ENCODE peak calls at places on chromosomes 11 and 22, in five cellular contexts. One of them, this sample, is unnamed.

GRCh38 chr11:34948721-34949120 is 32.3 kb downstream of the PDHX start:
- DNase-seq in IMR-90: peak
- DNase-seq in GM23338: no peak
- DNase-seq in dorsolateral prefrontal cortex: no peak
- DNase-seq in fibroblast of lung: peak
- DNase-seq in this sample: no peak

GRCh38 chr22:27686534-27686933 is 115.0 kb downstream of the MN1 start:
- DNase-seq in IMR-90: peak
- DNase-seq in GM23338: no peak
- DNase-seq in dorsolateral prefrontal cortex: peak
- DNase-seq in fibroblast of lung: peak
- DNase-seq in this sample: no peak

GRCh38 chr22:46031066-46031465 is 54.1 kb upstream of the WNT7B start:
- DNase-seq in IMR-90: no peak
- DNase-seq in GM23338: no peak
- DNase-seq in dorsolateral prefrontal cortex: no peak
- DNase-seq in fibroblast of lung: no peak
- DNase-seq in this sample: no peak

GRCh38 chr11:79374707-79375106 is 66.1 kb downstream of the TENM4 start:
- DNase-seq in IMR-90: no peak
- DNase-seq in GM23338: peak
- DNase-seq in dorsolateral prefrontal cortex: no peak
- DNase-seq in fibroblast of lung: no peak
- DNase-seq in this sample: no peak

GRCh38 chr11:73270855-73271477 is 1.2 kb upstream of the P2RY6 start:
- DNase-seq in IMR-90: no peak
- DNase-seq in GM23338: no peak
- DNase-seq in dorsolateral prefrontal cortex: no peak
- DNase-seq in fibroblast of lung: no peak
- DNase-seq in this sample: no peak

GRCh38 chr11:33690290-33691050 is 10.2 kb downstream of the C11orf91 start:
- DNase-seq in IMR-90: peak
- DNase-seq in GM23338: no peak
- DNase-seq in dorsolateral prefrontal cortex: peak
- DNase-seq in fibroblast of lung: peak
- DNase-seq in this sample: peak

GRCh38 chr11:73907191-73907590 is 30.4 kb downstream of the PAAF1 start:
- DNase-seq in IMR-90: peak
- DNase-seq in GM23338: peak
- DNase-seq in dorsolateral prefrontal cortex: no peak
- DNase-seq in fibroblast of lung: no peak
- DNase-seq in this sample: no peak

GRCh38 chr22:35457729-35458546 is 58.0 kb downstream of the MCM5 start:
- DNase-seq in IMR-90: peak
- DNase-seq in GM23338: no peak
- DNase-seq in dorsolateral prefrontal cortex: no peak
- DNase-seq in fibroblast of lung: no peak
- DNase-seq in this sample: no peak

GRCh38 chr11:70105755-70106571 is 27.8 kb downstream of the ANO1 start:
- DNase-seq in IMR-90: no peak
- DNase-seq in GM23338: no peak
- DNase-seq in dorsolateral prefrontal cortex: no peak
- DNase-seq in fibroblast of lung: no peak
- DNase-seq in this sample: no peak

GRCh38 chr22:46602025-46602424 is 18.2 kb upstream of the GRAMD4 start:
- DNase-seq in IMR-90: no peak
- DNase-seq in GM23338: no peak
- DNase-seq in dorsolateral prefrontal cortex: no peak
- DNase-seq in fibroblast of lung: no peak
- DNase-seq in this sample: no peak

GRCh38 chr22:29030016-29030617 is 31.5 kb downstream of the C22orf31 start:
- DNase-seq in IMR-90: no peak
- DNase-seq in GM23338: peak
- DNase-seq in dorsolateral prefrontal cortex: no peak
- DNase-seq in fibroblast of lung: peak
- DNase-seq in this sample: no peak

GRCh38 chr11:70522261-70522612 is 123.9 kb downstream of the CTTN start:
- DNase-seq in IMR-90: no peak
- DNase-seq in GM23338: no peak
- DNase-seq in dorsolateral prefrontal cortex: peak
- DNase-seq in fibroblast of lung: no peak
- DNase-seq in this sample: no peak

GRCh38 chr11:45569776-45570175 is 95.6 kb downstream of the CHST1 start:
- DNase-seq in IMR-90: no peak
- DNase-seq in GM23338: no peak
- DNase-seq in dorsolateral prefrontal cortex: no peak
- DNase-seq in fibroblast of lung: no peak
- DNase-seq in this sample: no peak

GRCh38 chr11:119501777-119502405 is 78.9 kb upstream of the THY1 start:
- DNase-seq in IMR-90: no peak
- DNase-seq in GM23338: peak
- DNase-seq in dorsolateral prefrontal cortex: no peak
- DNase-seq in fibroblast of lung: no peak
- DNase-seq in this sample: no peak

GRCh38 chr22:45205624-45205925 is 35.1 kb downstream of the KIAA0930 start:
- DNase-seq in IMR-90: no peak
- DNase-seq in GM23338: no peak
- DNase-seq in dorsolateral prefrontal cortex: no peak
- DNase-seq in fibroblast of lung: no peak
- DNase-seq in this sample: no peak

GRCh38 chr22:26174280-26174679 is 5.0 kb downstream of the SEZ6L start:
- DNase-seq in IMR-90: no peak
- DNase-seq in GM23338: peak
- DNase-seq in dorsolateral prefrontal cortex: peak
- DNase-seq in fibroblast of lung: no peak
- DNase-seq in this sample: no peak

GRCh38 chr11:118746988-118747585 is 43.9 kb downstream of the DDX6 start:
- DNase-seq in IMR-90: peak
- DNase-seq in GM23338: no peak
- DNase-seq in dorsolateral prefrontal cortex: no peak
- DNase-seq in fibroblast of lung: peak
- DNase-seq in this sample: no peak

GRCh38 chr22:20572132-20572802 is 64.9 kb downstream of the MED15 start:
- DNase-seq in IMR-90: no peak
- DNase-seq in GM23338: no peak
- DNase-seq in dorsolateral prefrontal cortex: no peak
- DNase-seq in fibroblast of lung: no peak
- DNase-seq in this sample: no peak

GRCh38 chr22:29016067-29016938 is 45.3 kb downstream of the C22orf31 start:
- DNase-seq in IMR-90: no peak
- DNase-seq in GM23338: no peak
- DNase-seq in dorsolateral prefrontal cortex: no peak
- DNase-seq in fibroblast of lung: no peak
- DNase-seq in this sample: no peak

GRCh38 chr11:112366777-112367176 is 106.1 kb upstream of the PLET1 start:
- DNase-seq in IMR-90: peak
- DNase-seq in GM23338: no peak
- DNase-seq in dorsolateral prefrontal cortex: no peak
- DNase-seq in fibroblast of lung: peak
- DNase-seq in this sample: no peak

GRCh38 chr11:15159085-15159484 is 44.4 kb downstream of the INSC start:
- DNase-seq in IMR-90: peak
- DNase-seq in GM23338: peak
- DNase-seq in dorsolateral prefrontal cortex: no peak
- DNase-seq in fibroblast of lung: peak
- DNase-seq in this sample: no peak

GRCh38 chr11:69037074-69037473 is 11.7 kb upstream of the TPCN2 start:
- DNase-seq in IMR-90: no peak
- DNase-seq in GM23338: no peak
- DNase-seq in dorsolateral prefrontal cortex: no peak
- DNase-seq in fibroblast of lung: no peak
- DNase-seq in this sample: no peak

GRCh38 chr22:25514436-25514835 is 50.0 kb upstream of the GRK3 start:
- DNase-seq in IMR-90: peak
- DNase-seq in GM23338: peak
- DNase-seq in dorsolateral prefrontal cortex: no peak
- DNase-seq in fibroblast of lung: no peak
- DNase-seq in this sample: no peak

GRCh38 chr11:64164392-64165312 is 1.3 kb downstream of the MACROD1 start:
- DNase-seq in IMR-90: no peak
- DNase-seq in GM23338: peak
- DNase-seq in dorsolateral prefrontal cortex: no peak
- DNase-seq in fibroblast of lung: no peak
- DNase-seq in this sample: no peak

GRCh38 chr11:78212586-78213371 is 24.1 kb downstream of the USP35 start:
- DNase-seq in IMR-90: peak
- DNase-seq in GM23338: no peak
- DNase-seq in dorsolateral prefrontal cortex: peak
- DNase-seq in fibroblast of lung: peak
- DNase-seq in this sample: peak

GRCh38 chr22:46864314-46865051 is 102.0 kb downstream of the TBC1D22A start:
- DNase-seq in IMR-90: no peak
- DNase-seq in GM23338: no peak
- DNase-seq in dorsolateral prefrontal cortex: no peak
- DNase-seq in fibroblast of lung: no peak
- DNase-seq in this sample: no peak

GRCh38 chr22:48474881-48475280 is 1352.8 kb downstream of the BRD1 start:
- DNase-seq in IMR-90: no peak
- DNase-seq in GM23338: no peak
- DNase-seq in dorsolateral prefrontal cortex: no peak
- DNase-seq in fibroblast of lung: no peak
- DNase-seq in this sample: no peak

GRCh38 chr11:48063424-48063978 is 83.1 kb downstream of the PTPRJ start:
- DNase-seq in IMR-90: peak
- DNase-seq in GM23338: no peak
- DNase-seq in dorsolateral prefrontal cortex: no peak
- DNase-seq in fibroblast of lung: peak
- DNase-seq in this sample: peak

GRCh38 chr11:8587915-8588314 is 6.1 kb downstream of the STK33 start:
- DNase-seq in IMR-90: no peak
- DNase-seq in GM23338: no peak
- DNase-seq in dorsolateral prefrontal cortex: no peak
- DNase-seq in fibroblast of lung: no peak
- DNase-seq in this sample: no peak

GRCh38 chr11:119585038-119585666 is 143.8 kb downstream of the NECTIN1 start:
- DNase-seq in IMR-90: no peak
- DNase-seq in GM23338: peak
- DNase-seq in dorsolateral prefrontal cortex: no peak
- DNase-seq in fibroblast of lung: no peak
- DNase-seq in this sample: no peak

GRCh38 chr11:74010306-74010981 is 1.6 kb upstream of the UCP3 start:
- DNase-seq in IMR-90: no peak
- DNase-seq in GM23338: no peak
- DNase-seq in dorsolateral prefrontal cortex: no peak
- DNase-seq in fibroblast of lung: no peak
- DNase-seq in this sample: no peak

DNA sequence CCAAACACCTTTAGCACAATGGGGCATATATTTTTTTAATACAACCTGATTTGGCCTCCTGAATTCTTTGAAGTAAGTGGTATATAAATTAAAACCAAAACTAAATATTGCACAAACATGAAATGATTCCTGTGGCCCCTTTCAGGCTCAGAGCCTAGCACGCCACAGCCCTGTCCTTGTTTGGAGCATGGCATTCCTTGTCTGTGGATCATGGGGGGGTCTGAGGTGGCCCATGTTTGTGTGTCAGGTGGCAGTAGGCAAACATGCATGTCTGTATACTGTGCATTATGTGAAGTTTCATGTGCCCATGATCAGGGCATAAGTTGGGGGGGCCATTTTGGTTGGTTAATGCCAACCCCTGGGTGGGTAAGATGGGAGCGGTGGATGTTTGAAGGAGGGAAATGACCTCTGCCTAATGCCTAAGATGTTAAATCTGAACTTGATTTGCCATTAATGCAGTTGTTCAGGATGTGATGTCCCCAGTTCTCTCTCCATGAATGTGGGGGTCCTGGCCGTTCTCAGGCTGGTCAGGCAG is 18.6 kb downstream of the UPB1 start:
- DNase-seq in IMR-90: no peak
- DNase-seq in GM23338: no peak
- DNase-seq in dorsolateral prefrontal cortex: no peak
- DNase-seq in fibroblast of lung: no peak
- DNase-seq in this sample: no peak
- TF ChIP-seq CTCF in IMR-90: no peak
- TF ChIP-seq CTCF in GM23338: no peak
- TF ChIP-seq CTCF in dorsolateral prefrontal cortex: no peak
- TF ChIP-seq CTCF in fibroblast of lung: no peak
- TF ChIP-seq CTCF in this sample: no peak

GRCh38 chr22:31161386-31161785 is 1.4 kb downstream of the RNF185 start:
- DNase-seq in IMR-90: no peak
- DNase-seq in GM23338: no peak
- DNase-seq in dorsolateral prefrontal cortex: no peak
- DNase-seq in fibroblast of lung: no peak
- DNase-seq in this sample: no peak
- H3K4me3 ChIP-seq in IMR-90: peak
- H3K4me3 ChIP-seq in GM23338: peak
- H3K4me3 ChIP-seq in dorsolateral prefrontal cortex: peak
- H3K4me3 ChIP-seq in fibroblast of lung: peak
- H3K4me3 ChIP-seq in this sample: peak

DNA sequence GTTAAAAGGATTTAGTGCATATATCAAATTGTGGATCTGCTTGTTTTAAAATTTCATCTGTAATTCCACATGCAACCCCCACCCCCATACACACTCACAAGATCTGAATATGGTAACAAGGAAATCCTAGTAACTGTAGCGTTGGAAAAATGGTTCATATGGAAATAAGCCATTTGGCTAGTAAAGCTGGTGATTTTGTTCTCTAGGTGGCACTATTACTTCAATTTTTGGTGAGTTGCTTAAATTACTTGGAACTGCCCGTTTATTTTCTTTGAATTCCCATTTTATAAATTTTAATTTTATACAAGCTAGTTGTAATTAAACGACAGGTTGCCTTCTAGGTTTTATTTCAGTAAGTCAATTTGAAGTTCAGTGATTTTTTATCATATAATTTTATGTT is 5.3 kb downstream of the BDNF start:
- DNase-seq in IMR-90: no peak
- DNase-seq in GM23338: peak
- DNase-seq in dorsolateral prefrontal cortex: no peak
- DNase-seq in fibroblast of lung: peak
- DNase-seq in this sample: no peak
- TF ChIP-seq CTCF in IMR-90: peak
- TF ChIP-seq CTCF in GM23338: peak
- TF ChIP-seq CTCF in dorsolateral prefrontal cortex: peak
- TF ChIP-seq CTCF in fibroblast of lung: peak
- TF ChIP-seq CTCF in this sample: no peak

DNA sequence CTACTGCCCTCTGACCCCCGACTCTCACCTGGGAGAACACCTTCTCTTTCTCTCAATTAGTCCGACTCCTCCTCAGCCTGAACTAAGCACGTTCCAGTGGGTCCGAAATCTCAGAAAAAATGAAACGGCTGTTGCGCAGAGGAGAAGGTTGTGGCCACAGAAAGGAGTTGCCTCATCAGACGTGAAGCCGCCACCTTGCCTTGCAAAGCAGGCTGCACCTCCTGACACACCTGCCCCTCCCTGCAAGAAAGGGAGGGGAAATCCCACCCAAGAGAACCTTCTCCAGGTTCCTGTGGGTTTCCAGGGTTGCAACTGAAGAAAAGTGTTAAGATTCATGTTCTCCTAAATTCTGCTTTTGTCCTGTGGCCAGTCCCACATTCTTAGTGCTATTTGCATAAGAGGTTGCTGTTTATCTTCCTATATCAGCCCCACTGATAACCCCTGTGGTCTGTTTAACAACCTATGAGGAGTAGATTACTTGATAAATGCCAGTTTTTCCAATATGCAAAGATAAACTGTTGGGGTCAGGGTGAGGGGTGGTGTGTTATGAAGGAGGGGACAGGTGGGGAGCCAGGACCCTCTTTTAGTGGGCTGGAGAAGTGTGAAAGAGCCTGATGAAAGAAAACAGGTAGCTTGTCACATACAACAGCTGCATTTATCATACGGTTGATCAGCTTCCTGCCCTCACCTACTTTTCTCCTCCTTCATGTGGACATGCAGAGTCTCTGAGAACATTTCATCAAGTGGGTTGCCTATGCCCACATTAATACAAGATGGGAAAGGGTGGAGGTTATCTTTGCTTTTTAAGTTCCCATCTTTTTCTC is 18.2 kb downstream of the ZBTB16 start:
- DNase-seq in IMR-90: no peak
- DNase-seq in GM23338: no peak
- DNase-seq in dorsolateral prefrontal cortex: no peak
- DNase-seq in fibroblast of lung: no peak
- DNase-seq in this sample: no peak
- H3K4me3 ChIP-seq in IMR-90: no peak
- H3K4me3 ChIP-seq in GM23338: no peak
- H3K4me3 ChIP-seq in dorsolateral prefrontal cortex: no peak
- H3K4me3 ChIP-seq in fibroblast of lung: no peak
- H3K4me3 ChIP-seq in this sample: no peak